ENCODE peak calls at places on chromosomes 2 and 18, in four cellular contexts. One of them, this sample, is unnamed.

GRCh38 chr2:191622374-191623320 is 55.3 kb upstream of the NABP1 start:
- DNase-seq in HCT116: no peak
- DNase-seq in K562: no peak
- DNase-seq in HepG2: no peak
- DNase-seq in this sample: no peak

GRCh38 chr2:224645722-224646121 is 60.6 kb upstream of the CUL3 start:
- DNase-seq in HCT116: no peak
- DNase-seq in K562: no peak
- DNase-seq in HepG2: no peak
- DNase-seq in this sample: no peak

GRCh38 chr2:6880200-6880733 is 2.7 kb downstream of the RSAD2 start:
- DNase-seq in HCT116: no peak
- DNase-seq in K562: peak; percentile 63
- DNase-seq in HepG2: no peak
- DNase-seq in this sample: no peak

GRCh38 chr2:120820885-120821279 is 85.2 kb downstream of the GLI2 start:
- DNase-seq in HCT116: no peak
- DNase-seq in K562: no peak
- DNase-seq in HepG2: no peak
- DNase-seq in this sample: no peak

GRCh38 chr18:9965711-9966624 is 52.2 kb downstream of the VAPA start:
- DNase-seq in HCT116: no peak
- DNase-seq in K562: no peak
- DNase-seq in HepG2: no peak
- DNase-seq in this sample: no peak

GRCh38 chr2:136361521-136361920 is 243.6 kb upstream of the CXCR4 start:
- DNase-seq in HCT116: no peak
- DNase-seq in K562: no peak
- DNase-seq in HepG2: no peak
- DNase-seq in this sample: no peak

GRCh38 chr2:191846787-191847620 is at the start of gene CAVIN2:
- DNase-seq in HCT116: no peak
- DNase-seq in K562: peak; percentile 48
- DNase-seq in HepG2: peak; percentile 95
- DNase-seq in this sample: no peak

GRCh38 chr2:175180701-175181103 is 808 bp downstream of the ATP5MC3 start:
- DNase-seq in HCT116: no peak
- DNase-seq in K562: peak; percentile 74
- DNase-seq in HepG2: peak; percentile 58
- DNase-seq in this sample: no peak

GRCh38 chr18:13218376-13219011 is at the start of gene LDLRAD4:
- DNase-seq in HCT116: no peak
- DNase-seq in K562: no peak
- DNase-seq in HepG2: no peak
- DNase-seq in this sample: no peak

GRCh38 chr2:110804915-110805314 is 72.5 kb downstream of the ACOXL start:
- DNase-seq in HCT116: no peak
- DNase-seq in K562: no peak
- DNase-seq in HepG2: no peak
- DNase-seq in this sample: no peak

GRCh38 chr2:46648141-46648742 is 168.9 kb downstream of the TMEM247 start:
- DNase-seq in HCT116: no peak
- DNase-seq in K562: no peak
- DNase-seq in HepG2: peak; percentile 64
- DNase-seq in this sample: no peak

GRCh38 chr2:7725132-7725849 is 808.1 kb downstream of the RNF144A start:
- DNase-seq in HCT116: no peak
- DNase-seq in K562: no peak
- DNase-seq in HepG2: no peak
- DNase-seq in this sample: no peak

GRCh38 chr2:157442636-157443035 is 1.3 kb downstream of the CYTIP start:
- DNase-seq in HCT116: no peak
- DNase-seq in K562: no peak
- DNase-seq in HepG2: no peak
- DNase-seq in this sample: no peak

GRCh38 chr2:132430895-132431294 is 14.3 kb downstream of the GPR39 start:
- DNase-seq in HCT116: no peak
- DNase-seq in K562: no peak
- DNase-seq in HepG2: no peak
- DNase-seq in this sample: no peak

GRCh38 chr18:57797209-57797651 is 5.9 kb downstream of the ATP8B1 start:
- DNase-seq in HCT116: no peak
- DNase-seq in K562: no peak
- DNase-seq in HepG2: peak; percentile 93
- DNase-seq in this sample: no peak

GRCh38 chr18:59308201-59309014 is 10.0 kb downstream of the CPLX4 start:
- DNase-seq in HCT116: peak; percentile 43
- DNase-seq in K562: peak; percentile 67
- DNase-seq in HepG2: peak; percentile 29
- DNase-seq in this sample: peak; percentile 17

DNA sequence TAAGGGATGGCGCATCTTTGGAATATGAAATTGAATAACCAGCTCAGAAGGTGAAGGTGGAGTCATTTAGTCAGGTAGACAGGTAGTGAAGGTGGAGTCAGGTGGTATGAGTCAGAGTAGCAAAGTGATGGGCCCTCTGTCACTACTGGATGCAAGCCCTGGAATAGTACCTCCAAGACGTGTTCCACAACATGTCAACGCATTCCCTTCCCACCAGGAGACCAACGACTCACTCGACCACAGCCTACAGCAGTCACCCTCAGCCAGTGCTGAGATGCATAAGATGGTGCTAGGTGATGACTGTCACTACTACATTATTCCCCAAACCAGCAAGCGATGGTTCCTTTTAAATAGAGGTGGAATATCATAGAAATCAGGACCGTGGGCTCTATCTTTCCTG is 6.8 kb downstream of the CPLX4 start:
- DNase-seq in HCT116: peak; percentile 36
- DNase-seq in K562: no peak
- DNase-seq in HepG2: no peak
- DNase-seq in this sample: no peak
- H3K9me3 ChIP-seq in HCT116: no peaks in the 10 kb centered on the region
- H3K9me3 ChIP-seq in K562: no peaks in the 10 kb centered on the region
- H3K9me3 ChIP-seq in HepG2: no peaks in the 10 kb centered on the region
- H3K9me3 ChIP-seq in this sample: no peaks in the 10 kb centered on the region

GRCh38 chr2:167652401-167652800 is 595.0 kb downstream of the STK39 start:
- DNase-seq in HCT116: no peak
- DNase-seq in K562: no peak
- DNase-seq in HepG2: no peak
- DNase-seq in this sample: no peak
- TF ChIP-seq TCF7L2 in HCT116: no peak
- TF ChIP-seq TCF7L2 in K562: no peak
- TF ChIP-seq TCF7L2 in HepG2: no peak
- TF ChIP-seq TCF7L2 in this sample: no peak

DNA sequence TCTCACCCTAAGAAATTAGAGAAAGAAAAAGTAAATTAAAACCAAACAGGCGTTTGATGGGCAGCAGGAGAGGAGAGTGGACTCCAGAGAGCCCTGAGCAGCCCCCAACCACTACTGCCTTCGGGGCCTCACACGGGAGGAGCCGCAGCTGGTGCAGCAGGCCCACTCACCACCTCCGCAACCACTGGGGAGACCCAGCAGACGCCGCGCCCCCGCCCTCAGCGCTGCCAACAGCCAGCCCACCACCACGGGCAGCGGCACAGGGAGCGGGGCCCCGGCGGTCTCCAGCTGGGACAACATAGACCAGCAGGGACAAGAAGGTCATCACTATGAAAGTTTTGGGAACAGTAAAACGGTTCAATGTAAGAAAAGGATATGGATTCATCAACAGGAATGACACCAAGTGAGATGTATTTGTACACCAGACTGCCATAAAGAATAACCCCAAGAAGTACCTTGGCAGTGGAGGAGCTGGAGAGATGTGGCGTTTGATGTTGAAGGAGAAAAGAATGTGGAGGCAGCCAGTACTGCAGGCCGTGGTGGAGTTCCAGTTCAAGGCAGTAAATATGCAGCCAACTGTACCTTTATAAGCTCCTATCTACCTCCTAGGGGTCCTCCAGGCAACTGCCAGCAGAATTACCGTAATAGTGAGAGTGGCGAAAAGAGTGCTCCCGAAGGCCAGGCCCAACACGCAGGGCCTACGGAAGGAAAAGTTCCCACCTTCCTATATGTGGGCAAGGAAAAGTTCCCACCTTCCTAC is 76.5 kb downstream of the OLA1 start:
- DNase-seq in HCT116: no peak
- DNase-seq in K562: no peak
- DNase-seq in HepG2: no peak
- DNase-seq in this sample: no peak
- H3K9me3 ChIP-seq in HCT116: peaks cover 12% of the 10 kb centered on the region
- H3K9me3 ChIP-seq in K562: peaks cover 6% of the 10 kb centered on the region
- H3K9me3 ChIP-seq in HepG2: peaks cover 26% of the 10 kb centered on the region
- H3K9me3 ChIP-seq in this sample: peaks cover 19% of the 10 kb centered on the region

GRCh38 chr18:74115046-74115445 is 32.6 kb downstream of the FBXO15 start:
- DNase-seq in HCT116: no peak
- DNase-seq in K562: no peak
- DNase-seq in HepG2: no peak
- DNase-seq in this sample: no peak

GRCh38 chr18:74113711-74114110 is 33.9 kb downstream of the FBXO15 start:
- DNase-seq in HCT116: no peak
- DNase-seq in K562: no peak
- DNase-seq in HepG2: no peak
- DNase-seq in this sample: no peak

GRCh38 chr18:74114206-74114605 is 33.4 kb downstream of the FBXO15 start:
- DNase-seq in HCT116: no peak
- DNase-seq in K562: no peak
- DNase-seq in HepG2: no peak
- DNase-seq in this sample: no peak

GRCh38 chr18:74110983-74111382 is 36.7 kb downstream of the FBXO15 start:
- DNase-seq in HCT116: no peak
- DNase-seq in K562: no peak
- DNase-seq in HepG2: no peak
- DNase-seq in this sample: no peak

DNA sequence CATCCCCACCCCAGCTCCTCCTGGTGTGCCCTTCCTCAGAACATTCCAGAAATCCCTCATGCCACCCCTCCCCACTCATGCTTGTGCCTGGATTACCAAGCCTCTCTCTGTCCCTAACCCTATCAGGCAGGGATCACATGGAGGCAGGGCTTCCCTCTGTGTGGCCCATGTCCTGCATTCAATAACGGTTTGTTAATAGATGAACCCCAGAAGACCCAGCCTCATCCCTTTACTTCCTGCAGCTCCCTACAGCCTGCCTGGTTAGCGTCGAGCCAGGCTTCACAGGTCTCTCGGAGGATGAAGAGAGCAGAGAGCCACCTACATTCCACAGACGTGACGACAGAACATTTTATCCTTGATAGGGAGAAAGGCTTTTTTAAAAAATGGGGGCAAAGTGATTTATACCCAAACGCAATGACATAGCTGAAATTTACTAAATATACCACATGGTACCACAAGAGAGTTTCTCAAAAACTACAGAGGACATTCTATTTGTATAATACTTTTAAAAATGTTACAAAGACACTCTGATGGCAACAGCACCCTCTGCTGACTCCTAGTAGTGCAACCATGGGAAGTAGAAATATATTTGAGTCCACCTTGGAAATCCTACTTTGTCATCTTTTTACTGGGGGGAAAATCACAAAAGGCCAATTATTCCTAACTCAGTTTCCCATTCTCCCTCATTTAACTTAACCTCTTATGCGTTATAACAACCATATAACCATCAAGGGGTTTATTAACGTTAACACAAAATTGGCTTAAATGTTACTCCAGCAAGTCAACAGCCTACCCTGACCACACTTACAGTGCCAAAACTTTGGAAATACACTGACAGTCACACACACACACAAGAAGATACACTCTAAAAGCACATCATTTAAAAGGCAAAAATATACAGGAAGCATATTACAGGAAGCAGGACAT is 30.7 kb downstream of the FBXO15 start:
- DNase-seq in HCT116: peak; percentile 8
- DNase-seq in K562: no peak
- DNase-seq in HepG2: peak; percentile 20
- DNase-seq in this sample: peak; percentile 18
- TF ChIP-seq TCF7L2 in HCT116: no peak
- TF ChIP-seq TCF7L2 in K562: no peak
- TF ChIP-seq TCF7L2 in HepG2: no peak
- TF ChIP-seq TCF7L2 in this sample: no peak